ENCODE peak calls at places on chromosomes 13 and 19, in eight cellular contexts. Q is lower leg skin, G is GM10248, N is progenitor cell of endocrine pancreas, B is fibroblast of the aortic adventitia, F is astrocyte of the cerebellum, S is fibroblast of pulmonary artery, Z is foreskin fibroblast. A is an unnamed sample.
A peak's percentile ranks its signal among the peaks of the same experiment; 100 is the strongest.

GRCh38 chr19:4067396-4068057 is 828 bp upstream of the ZBTB7A start:
- DNase-seq in Q (no peak), G (no peak), N (no peak), B (no peak), F (no peak), S (no peak), Z (no peak), A (no peak)

GRCh38 chr13:81106348-81106747 is 765.4 kb upstream of the SPRY2 start:
- DNase-seq in Q (no peak), G (no peak), N (no peak), B (no peak), F (no peak), S (no peak), Z (no peak), A (no peak)

GRCh38 chr19:1067341-1068103 is 555 bp downstream of the ARHGAP45 start:
- DNase-seq in Q (no peak), G (no peak), N (no peak), B (no peak), F (no peak), S (no peak), Z (no peak), A (no peak)

GRCh38 chr13:49340161-49340560 is 92.4 kb downstream of the CDADC1 start:
- DNase-seq in Q (no peak), G (no peak), N (no peak), B (no peak), F (no peak), S (no peak), Z (no peak), A (no peak)

GRCh38 chr13:97015661-97016350 is 21.5 kb upstream of the OXGR1 start:
- DNase-seq in Q (no peak), G (no peak), N (no peak), B (no peak), F (no peak), S (no peak), Z (no peak), A (no peak)

GRCh38 chr13:98419786-98420559 is 156.9 kb downstream of the STK24 start:
- DNase-seq in Q (no peak), G (no peak), N (no peak), B (no peak), F (no peak), S (no peak), Z (no peak), A (no peak)

GRCh38 chr19:29923653-29924052 is 18.4 kb upstream of the URI1 start:
- DNase-seq in Q (no peak), G (no peak), N (no peak), B (no peak), F (no peak), S (no peak), Z (no peak), A (no peak)

GRCh38 chr19:40686882-40687524 is 3.4 kb downstream of the NUMBL start:
- DNase-seq in Q (no peak), G (no peak), N (no peak), B (no peak), F (no peak), S (no peak), Z (no peak), A (no peak)

GRCh38 chr13:76792680-76793334 is 93.4 kb downstream of the KCTD12 start:
- DNase-seq in Q (peak; percentile 42), G (no peak), N (no peak), B (peak; percentile 81), F (no peak), S (peak; percentile 80), Z (peak; percentile 79), A (no peak)

GRCh38 chr13:55553736-55554135 is 1587.0 kb upstream of the PRR20A start:
- DNase-seq in Q (no peak), G (no peak), N (no peak), B (no peak), F (no peak), S (no peak), Z (no peak), A (no peak)

GRCh38 chr19:48968813-48969218 is 3.7 kb downstream of the FTL start:
- DNase-seq in Q (no peak), G (no peak), N (no peak), B (peak; percentile 42), F (no peak), S (no peak), Z (no peak), A (no peak)

GRCh38 chr19:31232871-31233270 is 116.4 kb downstream of the TSHZ3 start:
- DNase-seq in Q (no peak), G (no peak), N (no peak), B (peak; percentile 98), F (peak; percentile 73), S (peak; percentile 90), Z (peak; percentile 91), A (no peak)

GRCh38 chr19:50768289-50768688 is 2.0 kb upstream of the GPR32 start:
- DNase-seq in Q (no peak), G (no peak), N (no peak), B (no peak), F (no peak), S (no peak), Z (no peak), A (no peak)

GRCh38 chr19:7109678-7110289 is 40.3 kb downstream of the ZNF557 start:
- DNase-seq in Q (no peak), G (no peak), N (no peak), B (peak; percentile 65), F (no peak), S (peak; percentile 18), Z (no peak), A (no peak)

GRCh38 chr13:91291078-91291477 is 56.4 kb upstream of the MIR17HG start:
- DNase-seq in Q (no peak), G (no peak), N (no peak), B (no peak), F (no peak), S (no peak), Z (no peak), A (no peak)

GRCh38 chr19:33522371-33522662 is 726 bp upstream of the PEPD start:
- DNase-seq in Q (no peak), G (no peak), N (no peak), B (no peak), F (no peak), S (no peak), Z (no peak), A (no peak)

GRCh38 chr19:33472696-33473624 is 48.6 kb downstream of the PEPD start:
- DNase-seq in Q (no peak), G (no peak), N (no peak), B (peak; percentile 81), F (peak; percentile 95), S (peak; percentile 74), Z (peak; percentile 91), A (no peak)

GRCh38 chr13:99991013-99991805 is 9.6 kb downstream of the ZIC2 start:
- DNase-seq in Q (no peak), G (no peak), N (no peak), B (no peak), F (no peak), S (no peak), Z (no peak), A (no peak)

GRCh38 chr19:54173951-54174817 is 1.2 kb upstream of the TMC4 start:
- DNase-seq in Q (no peak), G (no peak), N (no peak), B (no peak), F (no peak), S (no peak), Z (no peak), A (no peak)

GRCh38 chr13:30870049-30870884 is 35.8 kb upstream of the MEDAG start:
- DNase-seq in Q (peak; percentile 89), G (peak; percentile 24), N (no peak), B (peak; percentile 100), F (peak; percentile 91), S (peak; percentile 99), Z (peak; percentile 98), A (no peak)

GRCh38 chr19:16066611-16067104 is 9.6 kb upstream of the TPM4 start:
- DNase-seq in Q (no peak), G (peak; percentile 63), N (no peak), B (peak; percentile 74), F (no peak), S (peak; percentile 80), Z (peak; percentile 61), A (no peak)

GRCh38 chr19:33905937-33906577 is 109.4 kb downstream of the KCTD15 start:
- DNase-seq in Q (peak; percentile 75), G (no peak), N (peak; percentile 64), B (no peak), F (no peak), S (no peak), Z (no peak), A (no peak)

GRCh38 chr13:111184685-111185401 is 69.7 kb downstream of the ARHGEF7 start:
- DNase-seq in Q (no peak), G (peak; percentile 81), N (no peak), B (peak; percentile 33), F (no peak), S (no peak), Z (no peak), A (no peak)

A was measured in NCI-H2107.